ENCODE peak calls at places on chromosomes 4 and X, in seven cellular contexts. One of them, this sample, is unnamed.

GRCh38 chr4:112978691-112979472 is 70.6 kb upstream of the ANK2 start:
- DNase-seq in HepG2: no peak
- DNase-seq in fibroblast of lung: peak; percentile 2
- DNase-seq in GM23338: no peak
- DNase-seq in mammary epithelial cell: peak; percentile 95
- DNase-seq in PC-9: no peak
- DNase-seq in GM23248: peak; percentile 74
- DNase-seq in this sample: no peak

GRCh38 chr4:147453561-147454141 is 27.2 kb upstream of the EDNRA start:
- DNase-seq in HepG2: no peak
- DNase-seq in fibroblast of lung: peak; percentile 86
- DNase-seq in GM23338: peak; percentile 32
- DNase-seq in mammary epithelial cell: peak; percentile 76
- DNase-seq in PC-9: no peak
- DNase-seq in GM23248: peak; percentile 10
- DNase-seq in this sample: peak; percentile 24

GRCh38 chrX:1883772-1884171 is 268.9 kb downstream of the ASMT start:
- DNase-seq in HepG2: no peak
- DNase-seq in fibroblast of lung: no peak
- DNase-seq in GM23338: no peak
- DNase-seq in mammary epithelial cell: no peak
- DNase-seq in PC-9: no peak
- DNase-seq in GM23248: no peak
- DNase-seq in this sample: peak; percentile 15

GRCh38 chr4:55124337-55125076 is 888 bp downstream of the KDR start:
- DNase-seq in HepG2: no peak
- DNase-seq in fibroblast of lung: peak; percentile 8
- DNase-seq in GM23338: peak; percentile 57
- DNase-seq in mammary epithelial cell: no peak
- DNase-seq in PC-9: no peak
- DNase-seq in GM23248: peak; percentile 13
- DNase-seq in this sample: no peak

GRCh38 chrX:46326161-46326560 is 219.1 kb downstream of the ZNF674 start:
- DNase-seq in HepG2: no peak
- DNase-seq in fibroblast of lung: peak; percentile 12
- DNase-seq in GM23338: peak; percentile 31
- DNase-seq in mammary epithelial cell: peak; percentile 48
- DNase-seq in PC-9: no peak
- DNase-seq in GM23248: peak; percentile 46
- DNase-seq in this sample: no peak

GRCh38 chrX:9147086-9147485 is 113.2 kb upstream of the FAM9B start:
- DNase-seq in HepG2: no peak
- DNase-seq in fibroblast of lung: no peak
- DNase-seq in GM23338: no peak
- DNase-seq in mammary epithelial cell: no peak
- DNase-seq in PC-9: no peak
- DNase-seq in GM23248: no peak
- DNase-seq in this sample: no peak

GRCh38 chr4:41718907-41719306 is 29.6 kb downstream of the PHOX2B start:
- DNase-seq in HepG2: no peak
- DNase-seq in fibroblast of lung: peak; percentile 43
- DNase-seq in GM23338: no peak
- DNase-seq in mammary epithelial cell: peak; percentile 30
- DNase-seq in PC-9: no peak
- DNase-seq in GM23248: peak; percentile 43
- DNase-seq in this sample: no peak

GRCh38 chrX:104750146-104750699 is 184.2 kb downstream of the IL1RAPL2 start:
- DNase-seq in HepG2: no peak
- DNase-seq in fibroblast of lung: no peak
- DNase-seq in GM23338: no peak
- DNase-seq in mammary epithelial cell: no peak
- DNase-seq in PC-9: no peak
- DNase-seq in GM23248: no peak
- DNase-seq in this sample: no peak

GRCh38 chr4:107094332-107094731 is 58.2 kb upstream of the DKK2 start:
- DNase-seq in HepG2: peak; percentile 1
- DNase-seq in fibroblast of lung: peak; percentile 43
- DNase-seq in GM23338: peak; percentile 41
- DNase-seq in mammary epithelial cell: peak; percentile 11
- DNase-seq in PC-9: no peak
- DNase-seq in GM23248: peak; percentile 71
- DNase-seq in this sample: peak; percentile 10

GRCh38 chr4:37648084-37648817 is 37.9 kb downstream of the RELL1 start:
- DNase-seq in HepG2: peak; percentile 92
- DNase-seq in fibroblast of lung: peak; percentile 96
- DNase-seq in GM23338: no peak
- DNase-seq in mammary epithelial cell: peak; percentile 87
- DNase-seq in PC-9: peak; percentile 83
- DNase-seq in GM23248: peak; percentile 96
- DNase-seq in this sample: peak; percentile 92
- TF ChIP-seq EZH2 in HepG2: no peak
- TF ChIP-seq EZH2 in fibroblast of lung: no peak
- TF ChIP-seq EZH2 in GM23338: no peak
- TF ChIP-seq EZH2 in mammary epithelial cell: no peak
- TF ChIP-seq EZH2 in PC-9: no peak
- TF ChIP-seq EZH2 in GM23248: no peak
- TF ChIP-seq EZH2 in this sample: no peak

GRCh38 chr4:139142097-139142496 is 34.9 kb downstream of the ELF2 start:
- DNase-seq in HepG2: no peak
- DNase-seq in fibroblast of lung: no peak
- DNase-seq in GM23338: no peak
- DNase-seq in mammary epithelial cell: no peak
- DNase-seq in PC-9: no peak
- DNase-seq in GM23248: no peak
- DNase-seq in this sample: no peak
- H3K4me2 ChIP-seq in HepG2: no peak overlapping the region
- H3K4me2 ChIP-seq in fibroblast of lung: no peak overlapping the region
- H3K4me2 ChIP-seq in GM23338: no peak overlapping the region
- H3K4me2 ChIP-seq in mammary epithelial cell: no peak overlapping the region
- H3K4me2 ChIP-seq in PC-9: no peak overlapping the region
- H3K4me2 ChIP-seq in GM23248: no peak overlapping the region
- H3K4me2 ChIP-seq in this sample: no peak overlapping the region

GRCh38 chr4:133151681-133152329 is 2.7 kb downstream of the PCDH10 start:
- DNase-seq in HepG2: no peak
- DNase-seq in fibroblast of lung: peak; percentile 12
- DNase-seq in GM23338: peak; percentile 75
- DNase-seq in mammary epithelial cell: no peak
- DNase-seq in PC-9: no peak
- DNase-seq in GM23248: no peak
- DNase-seq in this sample: peak; percentile 58
- TF ChIP-seq EZH2 in HepG2: no peak
- TF ChIP-seq EZH2 in fibroblast of lung: no peak
- TF ChIP-seq EZH2 in GM23338: no peak
- TF ChIP-seq EZH2 in mammary epithelial cell: peak; percentile 30
- TF ChIP-seq EZH2 in PC-9: no peak
- TF ChIP-seq EZH2 in GM23248: no peak
- TF ChIP-seq EZH2 in this sample: no peak

GRCh38 chr4:184668511-184669114 is 19.1 kb downstream of the PRIMPOL start:
- DNase-seq in HepG2: no peak
- DNase-seq in fibroblast of lung: no peak
- DNase-seq in GM23338: no peak
- DNase-seq in mammary epithelial cell: no peak
- DNase-seq in PC-9: no peak
- DNase-seq in GM23248: no peak
- DNase-seq in this sample: no peak

GRCh38 chr4:184666670-184667069 is 17.1 kb downstream of the PRIMPOL start:
- DNase-seq in HepG2: no peak
- DNase-seq in fibroblast of lung: no peak
- DNase-seq in GM23338: no peak
- DNase-seq in mammary epithelial cell: no peak
- DNase-seq in PC-9: no peak
- DNase-seq in GM23248: no peak
- DNase-seq in this sample: no peak

GRCh38 chr4:184668096-184668495 is 18.6 kb downstream of the PRIMPOL start:
- DNase-seq in HepG2: no peak
- DNase-seq in fibroblast of lung: no peak
- DNase-seq in GM23338: no peak
- DNase-seq in mammary epithelial cell: no peak
- DNase-seq in PC-9: no peak
- DNase-seq in GM23248: no peak
- DNase-seq in this sample: no peak

GRCh38 chr4:184660978-184661377 is 11.4 kb downstream of the PRIMPOL start:
- DNase-seq in HepG2: no peak
- DNase-seq in fibroblast of lung: no peak
- DNase-seq in GM23338: no peak
- DNase-seq in mammary epithelial cell: no peak
- DNase-seq in PC-9: no peak
- DNase-seq in GM23248: no peak
- DNase-seq in this sample: no peak

DNA sequence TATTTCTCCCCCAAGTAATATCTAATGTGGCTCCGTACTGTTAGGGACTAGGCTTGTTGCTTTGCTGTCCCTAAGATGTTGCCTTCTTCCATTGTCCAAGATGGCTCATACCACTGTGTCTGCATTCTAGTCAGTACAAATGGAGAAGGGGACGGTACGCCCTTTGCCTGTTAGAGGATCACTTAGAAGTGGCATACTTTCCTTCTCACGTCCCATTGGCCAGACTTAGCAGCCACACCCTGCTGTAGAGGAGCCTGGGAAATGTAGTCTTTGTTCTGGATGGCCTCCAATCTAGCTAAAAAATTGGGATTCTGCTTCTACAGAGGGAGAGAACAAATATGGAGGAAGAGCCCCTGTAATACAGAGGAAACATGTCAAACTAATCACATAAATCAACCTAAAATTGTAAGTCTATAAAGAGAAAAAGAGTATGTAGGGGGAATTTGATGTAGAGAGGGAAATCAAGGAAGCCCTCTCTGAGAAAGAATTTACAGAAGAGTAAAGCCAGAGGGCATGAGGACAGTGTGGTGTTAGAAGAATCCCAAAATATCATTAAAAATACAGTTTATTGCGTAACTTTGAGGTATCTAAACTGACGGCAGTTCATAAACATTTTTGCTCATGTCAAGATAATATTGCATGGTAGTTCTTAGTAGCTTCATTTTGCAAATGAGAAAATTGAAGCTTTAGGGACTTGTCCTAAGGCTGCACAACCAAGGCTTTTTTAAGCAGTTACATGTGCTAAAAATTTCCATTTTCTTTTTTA is 15.1 kb downstream of the PRIMPOL start:
- DNase-seq in HepG2: no peak
- DNase-seq in fibroblast of lung: peak; percentile 44
- DNase-seq in GM23338: peak; percentile 79
- DNase-seq in mammary epithelial cell: no peak
- DNase-seq in PC-9: no peak
- DNase-seq in GM23248: peak; percentile 40
- DNase-seq in this sample: no peak
- H3K4me2 ChIP-seq in HepG2: no peak overlapping the region
- H3K4me2 ChIP-seq in fibroblast of lung: no peak overlapping the region
- H3K4me2 ChIP-seq in GM23338: no peak overlapping the region
- H3K4me2 ChIP-seq in mammary epithelial cell: no peak overlapping the region
- H3K4me2 ChIP-seq in PC-9: no peak overlapping the region
- H3K4me2 ChIP-seq in GM23248: no peak overlapping the region
- H3K4me2 ChIP-seq in this sample: no peak overlapping the region

GRCh38 chr4:68256284-68256683 is 10.8 kb upstream of the TMPRSS11B start:
- DNase-seq in HepG2: no peak
- DNase-seq in fibroblast of lung: no peak
- DNase-seq in GM23338: no peak
- DNase-seq in mammary epithelial cell: no peak
- DNase-seq in PC-9: no peak
- DNase-seq in GM23248: no peak
- DNase-seq in this sample: no peak
- TF ChIP-seq EZH2 in HepG2: no peak
- TF ChIP-seq EZH2 in fibroblast of lung: no peak
- TF ChIP-seq EZH2 in GM23338: no peak
- TF ChIP-seq EZH2 in mammary epithelial cell: no peak
- TF ChIP-seq EZH2 in PC-9: no peak
- TF ChIP-seq EZH2 in GM23248: no peak
- TF ChIP-seq EZH2 in this sample: no peak

DNA sequence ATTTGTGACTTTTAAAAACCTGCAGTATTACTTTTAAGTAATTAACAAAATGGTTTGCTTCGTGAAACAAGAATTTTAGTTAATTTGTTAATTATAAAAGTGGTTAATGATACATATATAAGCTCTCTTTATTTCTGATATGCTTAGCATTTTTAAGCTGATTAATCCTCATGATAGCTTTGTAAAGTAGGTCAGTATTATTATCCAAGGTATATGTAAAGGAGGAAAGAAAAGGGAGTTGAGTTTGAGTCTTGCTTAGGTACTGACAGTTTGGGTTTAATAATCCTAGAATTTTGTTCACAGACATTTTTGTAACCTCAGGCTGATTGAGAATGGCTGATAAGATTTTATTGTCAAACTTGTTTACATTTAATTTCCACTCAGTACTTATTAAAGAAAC is 21.8 kb downstream of the HERC3 start:
- DNase-seq in HepG2: no peak
- DNase-seq in fibroblast of lung: no peak
- DNase-seq in GM23338: no peak
- DNase-seq in mammary epithelial cell: no peak
- DNase-seq in PC-9: no peak
- DNase-seq in GM23248: no peak
- DNase-seq in this sample: no peak
- H3K4me2 ChIP-seq in HepG2: no peak overlapping the region
- H3K4me2 ChIP-seq in fibroblast of lung: no peak overlapping the region
- H3K4me2 ChIP-seq in GM23338: no peak overlapping the region
- H3K4me2 ChIP-seq in mammary epithelial cell: no peak overlapping the region
- H3K4me2 ChIP-seq in PC-9: no peak overlapping the region
- H3K4me2 ChIP-seq in GM23248: peak overlapping the region; percentile 30
- H3K4me2 ChIP-seq in this sample: no peak overlapping the region

GRCh38 chrX:374566-374965 is 12.1 kb downstream of the PPP2R3B start:
- DNase-seq in HepG2: no peak
- DNase-seq in fibroblast of lung: no peak
- DNase-seq in GM23338: no peak
- DNase-seq in mammary epithelial cell: no peak
- DNase-seq in PC-9: no peak
- DNase-seq in GM23248: peak; percentile 56
- DNase-seq in this sample: no peak
- TF ChIP-seq EZH2 in HepG2: no peak
- TF ChIP-seq EZH2 in fibroblast of lung: peak; percentile 13
- TF ChIP-seq EZH2 in GM23338: no peak
- TF ChIP-seq EZH2 in mammary epithelial cell: no peak
- TF ChIP-seq EZH2 in PC-9: no peak
- TF ChIP-seq EZH2 in GM23248: no peak
- TF ChIP-seq EZH2 in this sample: no peak

DNA sequence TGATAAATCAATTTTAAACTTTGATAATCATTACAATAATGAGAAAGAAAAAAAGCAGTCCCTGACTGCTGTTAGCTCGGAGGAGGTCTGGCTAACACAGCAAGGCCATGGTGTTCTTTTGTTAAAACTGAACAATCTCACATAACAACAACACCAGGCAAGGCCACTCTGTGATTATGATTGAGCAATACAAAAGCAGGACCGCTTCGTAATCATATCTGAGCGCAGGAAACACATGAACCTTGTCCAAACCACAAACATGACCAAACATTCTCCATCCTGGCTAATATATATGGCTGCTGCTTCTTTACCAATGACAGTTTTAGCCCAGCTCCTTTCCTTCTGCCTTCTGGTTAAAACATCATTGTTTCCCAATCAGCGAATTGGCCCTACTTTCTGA is 76.8 kb upstream of the DDX53 start:
- DNase-seq in HepG2: no peak
- DNase-seq in fibroblast of lung: peak; percentile 88
- DNase-seq in GM23338: no peak
- DNase-seq in mammary epithelial cell: peak; percentile 37
- DNase-seq in PC-9: no peak
- DNase-seq in GM23248: peak; percentile 66
- DNase-seq in this sample: no peak
- H3K4me2 ChIP-seq in HepG2: no peak overlapping the region
- H3K4me2 ChIP-seq in fibroblast of lung: no peak overlapping the region
- H3K4me2 ChIP-seq in GM23338: no peak overlapping the region
- H3K4me2 ChIP-seq in mammary epithelial cell: no peak overlapping the region
- H3K4me2 ChIP-seq in PC-9: no peak overlapping the region
- H3K4me2 ChIP-seq in GM23248: no peak overlapping the region
- H3K4me2 ChIP-seq in this sample: no peak overlapping the region

This sample was measured in hepatocyte.